ENCODE peak calls at places on chromosomes 1 and 21, in four cellular contexts. H is HepG2, W is K562, K is GM12878. E is an unnamed sample.

GRCh38 chr1:20386682-20387081 is 96.0 kb downstream of the VWA5B1 start:
- DNase-seq in H (no peak), W (no peak), K (no peak), E (no peak)

GRCh38 chr21:42258150-42258884 is 39.4 kb downstream of the ABCG1 start:
- DNase-seq in H (peak), W (peak), K (no peak), E (peak)

GRCh38 chr21:38311765-38312164 is 55.0 kb downstream of the KCNJ15 start:
- DNase-seq in H (no peak), W (no peak), K (no peak), E (no peak)

GRCh38 chr1:53878492-53879105 is 11.0 kb downstream of the YIPF1 start:
- DNase-seq in H (peak), W (peak), K (no peak), E (peak)

GRCh38 chr21:17988038-17988437 is 168.9 kb upstream of the C21orf91 start:
- DNase-seq in H (no peak), W (no peak), K (no peak), E (no peak)

GRCh38 chr21:40453183-40453582 is 393.8 kb downstream of the DSCAM start:
- DNase-seq in H (no peak), W (no peak), K (no peak), E (no peak)

GRCh38 chr1:206911064-206911663 is 10.6 kb downstream of the FCMR start:
- DNase-seq in H (peak), W (peak), K (no peak), E (peak)

GRCh38 chr1:167862432-167863076 is 51.4 kb downstream of the ADCY10 start:
- DNase-seq in H (no peak), W (no peak), K (no peak), E (no peak)

GRCh38 chr1:37556712-37557196 is at the start of gene DNALI1:
- DNase-seq in H (peak), W (peak), K (no peak), E (peak)

GRCh38 chr21:41121785-41122415 is 46.1 kb upstream of the BACE2 start:
- DNase-seq in H (peak), W (peak), K (peak), E (peak)

GRCh38 chr1:178528963-178529355 is 16.1 kb downstream of the TEX35 start:
- DNase-seq in H (no peak), W (no peak), K (no peak), E (no peak)

GRCh38 chr1:111736548-111737215 is 2.5 kb downstream of the INKA2 start:
- DNase-seq in H (no peak), W (no peak), K (no peak), E (no peak)

GRCh38 chr1:46575300-46575699 is 23.9 kb upstream of the KNCN start:
- DNase-seq in H (no peak), W (no peak), K (no peak), E (peak)
- TF ChIP-seq SP1 in H (no peak), W (no peak), K (no peak), E (no peak)

DNA sequence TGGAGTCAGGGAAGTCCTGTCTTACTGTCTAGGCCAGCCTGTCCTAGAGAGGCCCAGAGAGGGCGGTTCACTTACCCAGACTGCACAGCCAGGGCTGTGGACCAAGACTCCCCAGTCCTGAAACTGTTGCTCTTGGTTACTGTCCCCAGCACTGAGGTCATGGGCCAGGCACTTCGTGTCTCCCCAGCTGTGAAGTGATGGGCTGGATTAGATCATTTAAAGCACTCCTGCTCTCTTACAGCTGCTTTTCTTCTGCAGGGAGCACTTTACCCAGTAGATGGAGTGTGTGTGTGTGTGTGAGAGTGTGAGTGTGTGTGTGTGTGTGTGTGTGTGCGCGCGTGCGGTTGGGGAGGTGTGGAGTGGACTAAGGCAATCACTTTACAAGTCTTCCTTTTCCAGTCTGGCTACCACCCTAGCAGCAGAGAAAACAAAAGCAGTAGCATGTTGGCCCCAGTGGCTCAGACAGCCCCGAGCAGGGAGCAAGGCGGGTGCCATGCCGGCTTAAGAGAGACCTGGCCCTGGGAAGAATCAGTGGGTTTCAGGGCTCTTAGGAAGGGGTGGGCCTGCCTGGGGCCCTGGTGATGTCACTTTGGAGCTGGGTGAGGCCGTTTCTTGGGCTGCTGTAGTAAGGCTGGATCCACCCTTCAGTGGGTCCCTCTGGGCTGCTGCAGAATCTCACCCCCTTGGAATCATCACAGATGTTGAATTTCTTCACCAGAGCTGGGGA is 2.4 kb downstream of the SPSB1 start:
- DNase-seq in H (no peak), W (no peak), K (no peak), E (no peak)
- TF ChIP-seq TARDBP in H (no peak), W (no peak), K (no peak), E (no peak)

DNA sequence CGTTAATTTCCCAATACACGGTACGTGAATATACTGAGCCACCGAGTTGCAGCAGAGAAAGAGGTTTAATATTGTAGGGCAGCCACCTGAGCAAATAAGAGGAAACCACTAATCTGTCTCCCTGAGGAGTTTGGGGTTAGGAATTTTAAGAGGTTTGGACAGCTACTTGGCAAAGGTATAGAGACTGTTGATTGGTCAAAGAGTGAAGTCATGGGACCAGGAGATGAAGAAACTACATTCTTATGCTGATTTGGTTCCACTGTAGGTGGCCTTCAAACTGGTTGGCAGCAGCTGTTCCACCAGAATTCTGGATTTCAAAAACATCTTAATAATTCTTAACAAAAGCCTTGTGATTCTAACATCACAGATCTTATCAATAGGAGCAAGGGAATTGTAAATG is 485.4 kb upstream of the PRMT6 start:
- DNase-seq in H (no peak), W (no peak), K (no peak), E (no peak)
- TF ChIP-seq FOXM1 in H (no peak), W (no peak), K (no peak), E (no peak)

DNA sequence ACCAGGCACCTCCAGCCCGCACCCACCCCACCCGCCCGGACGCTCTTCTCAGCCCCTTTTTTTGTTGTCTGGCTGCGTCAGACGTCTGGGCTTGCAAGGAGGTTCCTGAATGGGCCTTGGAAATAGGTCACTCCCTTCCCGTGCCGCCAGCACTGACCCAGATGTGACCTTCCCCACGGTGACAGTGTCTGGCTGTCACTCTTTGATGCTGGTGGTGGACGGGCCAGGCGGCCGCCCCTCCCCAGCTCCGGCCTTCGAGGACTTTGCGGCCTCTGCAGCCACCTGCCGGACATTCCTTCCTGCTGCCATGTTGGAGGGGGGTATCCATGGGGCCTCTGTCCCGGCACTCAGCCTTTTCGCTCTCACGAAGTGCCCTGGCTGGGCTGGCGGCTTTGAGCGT is 30.2 kb downstream of the SPSB1 start:
- DNase-seq in H (no peak), W (no peak), K (no peak), E (no peak)
- TF ChIP-seq SP1 in H (no peak), W (no peak), K (no peak), E (no peak)

E was measured in HEK293T.